ENCODE peak calls at places on chromosomes 16 and 17, in six cellular contexts. W is NAMALWA, B is ELF-1, X is WTC11, K is OCI-M1, A is pancreas. E is an unnamed sample.

GRCh38 chr17:82865996-82866395 is 26.2 kb upstream of the ZNF750 start:
- DNase-seq in A (no peak), X (no peak), W (peak; percentile 29), K (no peak), B (no peak), E (no peak)

GRCh38 chr17:37461668-37462067 is 28.0 kb upstream of the DUSP14 start:
- DNase-seq in K (no peak), A (no peak), X (no peak), B (no peak), W (no peak), E (no peak)

GRCh38 chr17:65583921-65584603 is 22.6 kb upstream of the AXIN2 start:
- DNase-seq in W (no peak), K (no peak), B (no peak), A (no peak), X (no peak), E (no peak)

GRCh38 chr17:2120550-2121335 is 65.8 kb downstream of the HIC1 start:
- DNase-seq in W (no peak), X (no peak), B (no peak), K (no peak), A (no peak), E (no peak)

GRCh38 chr16:81214745-81215166 is 23.7 kb upstream of the BCO1 start:
- DNase-seq in X (peak; percentile 67), B (peak; percentile 71), A (no peak), K (peak; percentile 32), W (no peak), E (peak; percentile 32)

GRCh38 chr17:48544356-48545021 is 420 bp downstream of the HOXB2 start:
- DNase-seq in K (peak; percentile 83), W (no peak), A (peak; percentile 63), X (peak; percentile 70), B (peak; percentile 77), E (peak; percentile 56)

GRCh38 chr16:52577130-52577706 is 30.3 kb upstream of the TOX3 start:
- DNase-seq in W (peak; percentile 61), B (no peak), A (no peak), X (no peak), K (no peak), E (no peak)

GRCh38 chr16:11233727-11234376 is 22.2 kb downstream of the SOCS1 start:
- DNase-seq in W (no peak), B (no peak), X (peak; percentile 40), A (no peak), K (peak; percentile 80), E (no peak)

GRCh38 chr17:72416054-72416691 is 295.4 kb downstream of the SOX9 start:
- DNase-seq in W (no peak), K (no peak), X (no peak), B (no peak), A (no peak), E (no peak)

GRCh38 chr16:30875881-30876791 is 17.7 kb downstream of the BCL7C start:
- DNase-seq in X (no peak), A (peak; percentile 56), K (peak; percentile 96), W (peak; percentile 67), B (peak; percentile 47), E (peak; percentile 35)

GRCh38 chr16:1357906-1358566 is 6.3 kb downstream of the GNPTG start:
- DNase-seq in X (no peak), K (no peak), W (no peak), B (no peak), A (no peak), E (no peak)

GRCh38 chr16:58426960-58427359 is 34.7 kb downstream of the GINS3 start:
- DNase-seq in X (no peak), A (no peak), B (no peak), W (no peak), K (no peak), E (no peak)

GRCh38 chr17:82882715-82883446 is 43.1 kb upstream of the ZNF750 start:
- DNase-seq in X (no peak), A (peak; percentile 85), B (peak; percentile 56), K (no peak), W (no peak), E (peak; percentile 17)

GRCh38 chr17:47973541-47973940 is 2.6 kb downstream of the CDK5RAP3 start:
- DNase-seq in B (no peak), W (no peak), A (no peak), X (no peak), K (no peak), E (no peak)

GRCh38 chr17:58308173-58308984 is 20.2 kb downstream of the TSPOAP1 start:
- DNase-seq in A (peak; percentile 61), K (no peak), X (peak; percentile 75), B (peak; percentile 74), W (no peak), E (peak; percentile 51)

GRCh38 chr16:28992496-28992895 is 7.6 kb downstream of the LAT start:
- DNase-seq in X (no peak), W (no peak), A (no peak), B (no peak), K (no peak), E (no peak)

GRCh38 chr17:57071991-57072944 is 12.8 kb upstream of the AKAP1 start:
- DNase-seq in A (no peak), W (no peak), B (no peak), X (no peak), K (no peak), E (no peak)

GRCh38 chr16:13935408-13935807 is 15.5 kb downstream of the ERCC4 start:
- DNase-seq in X (peak; percentile 79), A (no peak), K (no peak), W (peak; percentile 34), B (peak; percentile 51), E (peak; percentile 54)

GRCh38 chr16:89121691-89122321 is 28.2 kb downstream of the ACSF3 start:
- DNase-seq in X (peak; percentile 2), K (no peak), W (no peak), A (no peak), B (no peak), E (no peak)

GRCh38 chr17:44688675-44689491 is 693 bp downstream of the CCDC43 start:
- DNase-seq in K (no peak), B (no peak), W (no peak), A (no peak), X (no peak), E (no peak)

GRCh38 chr16:87067890-87068289 is 249.3 kb downstream of the C16orf95 start:
- DNase-seq in B (no peak), A (no peak), W (no peak), K (no peak), X (no peak), E (no peak)

E was measured in glutamatergic neuron.